ENCODE peak calls at places on chromosomes 16 and 17, in six cellular contexts. P, Y, H, J, L and Q are unnamed samples.
A peak's percentile ranks its signal among the peaks of the same experiment; 100 is the strongest.

GRCh38 chr16:87391324-87391949 is 699 bp upstream of the MAP1LC3B start:
- DNase-seq in P (peak; percentile 19), Y (peak; percentile 57), H (peak; percentile 94), J (peak; percentile 89), L (no peak), Q (no peak)

GRCh38 chr17:69714659-69715058 is 300.2 kb downstream of the MAP2K6 start:
- DNase-seq in P (peak; percentile 6), Y (no peak), H (no peak), J (no peak), L (no peak), Q (no peak)

GRCh38 chr16:77322757-77323156 is 112.1 kb downstream of the ADAMTS18 start:
- DNase-seq in P (no peak), Y (no peak), H (no peak), J (no peak), L (no peak), Q (no peak)

GRCh38 chr16:65294708-65295107 is 172.8 kb upstream of the CDH11 start:
- DNase-seq in P (no peak), Y (no peak), H (no peak), J (no peak), L (no peak), Q (no peak)

GRCh38 chr17:30921544-30922196 is at the start of gene ADAP2:
- DNase-seq in P (peak; percentile 22), Y (no peak), H (peak; percentile 95), J (peak; percentile 87), L (no peak), Q (no peak)

GRCh38 chr17:45093444-45094110 is 32.5 kb downstream of the NMT1 start:
- DNase-seq in P (peak; percentile 65), Y (peak; percentile 58), H (no peak), J (no peak), L (no peak), Q (peak; percentile 52)

GRCh38 chr17:980406-981291 is 1.1 kb upstream of the NXN start:
- DNase-seq in P (peak; percentile 71), Y (peak; percentile 56), H (no peak), J (peak; percentile 78), L (peak; percentile 76), Q (peak; percentile 51)

GRCh38 chr17:32798938-32799337 is 78.0 kb downstream of the MYO1D start:
- DNase-seq in P (no peak), Y (no peak), H (no peak), J (no peak), L (no peak), Q (no peak)

GRCh38 chr16:84832488-84833141 is 12.8 kb downstream of the CRISPLD2 start:
- DNase-seq in P (peak; percentile 94), Y (peak; percentile 92), H (no peak), J (peak; percentile 71), L (peak; percentile 72), Q (peak; percentile 94)

GRCh38 chr16:57512296-57513001 is 23.9 kb downstream of the CCDC102A start:
- DNase-seq in P (no peak), Y (no peak), H (peak; percentile 53), J (peak; percentile 35), L (no peak), Q (no peak)

GRCh38 chr17:41654134-41654907 is 29.9 kb upstream of the KRT17 start:
- DNase-seq in P (no peak), Y (no peak), H (peak; percentile 94), J (peak; percentile 91), L (peak; percentile 39), Q (no peak)

GRCh38 chr16:4799171-4799855 is 3.1 kb downstream of the ROGDI start:
- DNase-seq in P (no peak), Y (no peak), H (no peak), J (no peak), L (no peak), Q (no peak)

GRCh38 chr17:32239457-32239856 is 26.2 kb upstream of the RHBDL3 start:
- DNase-seq in P (no peak), Y (no peak), H (no peak), J (no peak), L (no peak), Q (no peak)

GRCh38 chr17:69857412-69857835 is 217.6 kb upstream of the KCNJ16 start:
- DNase-seq in P (peak; percentile 91), Y (no peak), H (no peak), J (no peak), L (peak; percentile 51), Q (peak; percentile 90)

GRCh38 chr16:3590736-3591435 is 13.7 kb upstream of the NLRC3 start:
- DNase-seq in P (no peak), Y (no peak), H (peak; percentile 79), J (peak; percentile 74), L (no peak), Q (no peak)

GRCh38 chr16:77674888-77675287 is 47.4 kb upstream of the NUDT7 start:
- DNase-seq in P (peak; percentile 86), Y (no peak), H (no peak), J (no peak), L (no peak), Q (peak; percentile 84)

GRCh38 chr17:60393840-60394529 is 2.1 kb upstream of the USP32 start:
- DNase-seq in P (no peak), Y (no peak), H (no peak), J (no peak), L (no peak), Q (no peak)

GRCh38 chr16:79278506-79278905 is 322.0 kb downstream of the MAF start:
- DNase-seq in P (no peak), Y (no peak), H (no peak), J (no peak), L (no peak), Q (no peak)

GRCh38 chr17:2449486-2449885 is 48.6 kb upstream of the MNT start:
- DNase-seq in P (no peak), Y (no peak), H (no peak), J (no peak), L (no peak), Q (no peak)

GRCh38 chr16:50025544-50025931 is 513 bp downstream of the CNEP1R1 start:
- DNase-seq in P (peak; percentile 16), Y (no peak), H (no peak), J (no peak), L (no peak), Q (peak; percentile 4)

GRCh38 chr17:9813166-9813565 is 8.7 kb downstream of the GSG1L2 start:
- DNase-seq in P (no peak), Y (no peak), H (no peak), J (no peak), L (no peak), Q (no peak)

DNA sequence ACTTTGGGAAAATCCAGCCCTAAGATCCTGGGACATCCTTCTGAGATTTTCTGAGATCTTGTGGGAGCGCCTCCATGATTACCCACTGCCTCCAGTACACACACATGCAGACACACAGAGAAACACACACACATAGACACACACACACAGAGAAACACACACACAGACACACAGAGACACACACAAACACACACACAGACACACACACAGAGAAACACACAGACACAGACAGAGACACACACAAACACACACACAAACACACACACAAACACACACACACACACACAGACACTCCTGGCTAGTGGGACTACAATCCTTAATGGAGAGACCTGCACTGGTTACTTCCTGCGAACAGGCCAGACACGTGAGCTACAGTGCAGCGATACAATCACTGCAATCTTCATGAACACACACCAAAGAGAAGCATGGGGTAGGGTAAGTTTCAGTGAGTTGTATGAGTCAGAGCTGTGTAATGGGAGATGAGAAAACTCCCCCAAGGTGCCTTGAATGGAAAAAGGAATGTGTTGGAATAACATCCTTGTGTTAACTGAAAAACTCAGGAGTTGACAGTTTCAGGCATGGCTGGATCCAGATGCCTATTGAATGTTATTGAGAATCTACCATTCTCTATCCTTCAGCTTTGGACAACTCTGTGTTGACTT is 79.5 kb downstream of the SLC6A2 start:
- DNase-seq in P (no peak), Y (no peak), H (no peak), J (no peak), L (no peak), Q (no peak)
- H3K27ac ChIP-seq in P (no peak overlapping the region), Y (no peak overlapping the region), H (no peak overlapping the region), J (no peak overlapping the region), L (no peak overlapping the region), Q (no peak overlapping the region)

DNA sequence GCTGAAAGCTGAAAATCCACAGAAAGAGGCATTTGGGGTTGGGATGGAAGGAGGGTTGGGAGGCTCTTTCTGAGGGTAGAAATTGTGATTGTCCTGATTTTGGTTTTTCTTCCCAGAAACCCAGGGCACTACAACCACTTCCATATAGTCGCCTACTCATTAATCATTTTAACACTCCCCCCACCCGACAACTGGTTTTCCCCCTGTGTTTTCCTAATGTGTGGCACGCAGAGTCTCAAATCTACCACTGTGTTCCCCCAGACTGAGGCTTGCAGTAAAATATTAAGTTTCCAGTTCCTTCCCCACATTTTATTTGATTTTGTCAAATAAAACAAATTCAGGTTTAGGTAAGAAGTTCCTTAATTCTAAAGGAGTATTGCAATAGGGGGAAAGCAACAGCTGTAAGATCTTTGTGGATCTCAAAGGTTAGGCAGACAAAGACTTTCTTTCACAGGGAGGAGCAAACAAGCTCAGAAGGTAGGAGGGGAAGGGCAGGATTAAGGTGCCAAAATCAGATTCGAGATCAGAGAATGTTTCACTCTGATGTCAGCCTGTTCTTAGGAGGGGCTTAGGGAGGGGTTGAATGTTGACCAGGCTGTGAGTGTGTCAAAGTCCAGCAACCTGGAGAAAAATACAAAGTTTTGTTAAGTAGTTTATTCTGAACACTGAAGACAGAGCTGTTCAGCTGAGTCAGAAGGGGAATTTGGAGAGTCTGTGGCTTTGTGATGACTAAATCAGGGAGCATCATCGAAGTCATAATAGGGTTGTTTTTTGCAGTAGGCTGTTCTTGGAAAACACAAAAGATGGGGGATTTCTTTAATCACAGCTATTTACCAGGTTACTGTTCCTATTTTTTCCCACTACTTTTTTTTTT is 3.6 kb downstream of the ZNF267 start:
- DNase-seq in P (peak; percentile 95), Y (no peak), H (no peak), J (no peak), L (peak; percentile 67), Q (peak; percentile 94)
- H3K4me1 ChIP-seq in P (peaks cover 14% of the 10 kb centered on the region), Y (peaks cover 78% of the 10 kb centered on the region), H (peaks cover 9% of the 10 kb centered on the region), J (peaks cover 63% of the 10 kb centered on the region), L (peaks cover 46% of the 10 kb centered on the region), Q (peaks cover 48% of the 10 kb centered on the region)

DNA sequence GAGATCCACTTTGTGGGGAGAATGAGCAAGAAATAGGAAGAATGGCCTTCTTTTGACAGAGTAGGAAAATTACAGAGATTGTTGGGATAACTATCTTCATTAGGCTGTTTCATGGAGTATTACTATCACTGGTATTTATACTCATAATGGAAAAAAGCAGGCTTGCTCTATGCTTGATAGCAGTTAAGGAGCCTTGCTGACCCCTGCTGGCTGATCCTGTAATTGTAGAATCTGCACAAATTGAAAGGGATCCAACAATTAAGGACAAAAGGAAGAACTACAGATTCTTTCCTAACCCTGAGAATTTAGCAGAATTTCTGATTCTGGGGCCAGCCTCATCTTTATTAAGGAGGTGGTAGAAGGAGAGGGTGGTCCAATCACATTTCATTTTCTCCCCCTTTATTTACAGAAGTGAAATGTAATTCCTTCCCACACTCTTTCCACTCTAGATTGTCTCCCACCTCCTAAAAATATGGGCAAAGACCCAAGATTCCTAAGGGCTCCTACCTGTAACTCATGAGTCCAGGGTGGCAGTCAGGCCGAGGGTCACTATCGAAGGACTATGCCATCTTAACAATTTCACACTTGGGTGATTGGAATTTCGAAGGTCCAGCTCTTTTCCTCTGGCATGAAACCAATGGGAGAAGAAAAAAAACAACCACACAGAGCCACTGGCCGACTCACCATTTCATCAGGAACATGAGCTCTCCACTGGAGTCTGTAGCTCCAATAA is 26.3 kb downstream of the NFE2L1 start:
- DNase-seq in P (peak; percentile 69), Y (peak; percentile 87), H (no peak), J (peak; percentile 65), L (peak; percentile 77), Q (peak; percentile 56)
- H3K27ac ChIP-seq in P (no peak overlapping the region), Y (no peak overlapping the region), H (no peak overlapping the region), J (no peak overlapping the region), L (no peak overlapping the region), Q (no peak overlapping the region)

DNA sequence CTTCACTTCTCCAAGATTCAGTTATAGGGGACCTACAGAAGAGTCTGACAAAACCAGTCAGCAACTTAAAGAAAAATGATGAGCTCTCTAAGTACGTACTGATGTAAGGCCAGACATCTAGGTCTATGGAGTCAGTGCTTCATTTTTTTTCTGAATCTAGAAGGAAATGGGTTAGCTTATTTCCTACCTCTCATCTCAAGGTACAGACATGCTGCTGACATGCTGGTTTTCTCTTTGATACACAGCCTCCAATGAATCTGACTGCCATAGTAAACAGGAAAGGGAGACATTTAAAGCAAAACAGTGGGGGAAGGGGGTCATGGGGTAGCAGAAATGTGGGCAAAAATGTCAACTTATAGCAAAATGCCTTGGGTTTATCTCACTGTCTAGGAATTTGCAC is 16.4 kb downstream of the CDR2 start:
- DNase-seq in P (peak; percentile 29), Y (no peak), H (no peak), J (no peak), L (no peak), Q (no peak)
- H3K4me1 ChIP-seq in P (peaks cover 3% of the 10 kb centered on the region), Y (peaks cover 18% of the 10 kb centered on the region), H (peaks cover 12% of the 10 kb centered on the region), J (peaks cover 29% of the 10 kb centered on the region), L (peaks cover 27% of the 10 kb centered on the region), Q (peaks cover 25% of the 10 kb centered on the region)